ENCODE peak calls at places on chromosomes 2 and 18, in seven cellular contexts. S is HL-60, G is WTC11, M is HEK293T, W is GM12878, R is heart right ventricle, T is ovary. D is an unnamed sample.

GRCh38 chr2:64846175-64846574 is 143.0 kb upstream of the SLC1A4 start:
- DNase-seq in G (no peak), M (no peak), W (no peak), T (no peak), R (no peak), S (peak), D (no peak)

GRCh38 chr2:51213826-51214225 is 181.9 kb upstream of the NRXN1 start:
- DNase-seq in S (no peak), W (no peak), R (no peak), T (no peak), G (no peak), M (no peak), D (no peak)

GRCh38 chr2:217797170-217797569 is 205.6 kb downstream of the TNS1 start:
- DNase-seq in S (no peak), W (no peak), G (no peak), T (no peak), M (no peak), R (no peak), D (peak)

GRCh38 chr18:34890486-34891085 is 150.6 kb upstream of the MAPRE2 start:
- DNase-seq in G (no peak), W (no peak), S (peak), T (no peak), M (no peak), R (no peak), D (no peak)

GRCh38 chr2:227942021-227942420 is 70.6 kb downstream of the DAW1 start:
- DNase-seq in M (no peak), W (no peak), T (no peak), S (no peak), R (no peak), G (no peak), D (no peak)

GRCh38 chr2:127088706-127089105 is 18.2 kb downstream of the BIN1 start:
- DNase-seq in S (no peak), T (no peak), W (no peak), M (no peak), R (no peak), G (no peak), D (no peak)

GRCh38 chr2:112029164-112029563 is 25.9 kb upstream of the TMEM87B start:
- DNase-seq in S (no peak), R (no peak), W (no peak), G (no peak), M (no peak), T (no peak), D (no peak)

GRCh38 chr2:160282063-160282580 is 82.0 kb upstream of the ITGB6 start:
- DNase-seq in W (no peak), G (no peak), S (peak), T (no peak), M (no peak), R (no peak), D (no peak)

GRCh38 chr2:8472545-8473361 is 209.1 kb upstream of the ID2 start:
- DNase-seq in S (peak), G (no peak), T (no peak), W (no peak), M (no peak), R (no peak), D (no peak)

GRCh38 chr2:79120194-79120713 is at the start of gene REG1A:
- DNase-seq in W (no peak), G (no peak), T (no peak), M (no peak), S (no peak), R (no peak), D (no peak)

GRCh38 chr2:38375711-38376345 is 1.2 kb downstream of the ATL2 start:
- DNase-seq in R (peak), M (peak), W (no peak), G (peak), T (peak), S (no peak), D (no peak)

GRCh38 chr2:3492951-3493609 is 26.3 kb downstream of the ADI1 start:
- DNase-seq in S (no peak), M (no peak), G (no peak), T (peak), W (no peak), R (no peak), D (no peak)

GRCh38 chr2:44786045-44786817 is 155.3 kb upstream of the SIX3 start:
- DNase-seq in S (no peak), R (no peak), W (no peak), T (no peak), G (no peak), M (no peak), D (no peak)

GRCh38 chr2:46913471-46914381 is 1.9 kb downstream of the MCFD2 start:
- DNase-seq in R (peak), M (peak), G (no peak), W (no peak), T (no peak), S (peak), D (no peak)

GRCh38 chr18:23689031-23689615 is at the start of gene LAMA3:
- DNase-seq in G (no peak), M (peak), S (peak), W (no peak), T (peak), R (peak), D (peak)

GRCh38 chr18:22813648-22814328 is 119.3 kb upstream of the RBBP8 start:
- DNase-seq in G (no peak), R (no peak), W (no peak), M (peak), T (no peak), S (peak), D (no peak)

GRCh38 chr2:184304006-184304405 is 294.3 kb upstream of the ZNF804A start:
- DNase-seq in S (no peak), G (no peak), M (no peak), R (no peak), T (no peak), W (no peak), D (no peak)

GRCh38 chr2:74010087-74010541 is 25.4 kb downstream of the TET3 start:
- DNase-seq in R (peak), G (no peak), M (no peak), S (no peak), W (no peak), T (peak), D (no peak)

GRCh38 chr2:196200557-196200956 is 29.2 kb upstream of the STK17B start:
- DNase-seq in R (no peak), G (no peak), W (peak), M (no peak), S (no peak), T (no peak), D (no peak)

D was measured in Right ventricle myocardium superior.